ENCODE peak calls at places on chromosomes 1 and 21, in five cellular contexts. I is fibroblast of the aortic adventitia, N is choroid plexus epithelial cell, P is epithelial cell of proximal tubule, F is AG09309. W is an unnamed sample.

GRCh38 chr1:208221291-208221622 is 22.9 kb downstream of the PLXNA2 start:
- DNase-seq in I (no peak), N (no peak), P (no peak), F (no peak), W (no peak)

GRCh38 chr21:44527156-44527982 is 12.6 kb downstream of the KRTAP10-1 start:
- DNase-seq in I (no peak), N (no peak), P (no peak), F (no peak), W (no peak)

GRCh38 chr1:234553241-234554156 is 56.5 kb downstream of the IRF2BP2 start:
- DNase-seq in I (peak), N (peak), P (no peak), F (peak), W (peak)

GRCh38 chr21:32585042-32585710 is at the start of gene TCP10L:
- DNase-seq in I (no peak), N (no peak), P (no peak), F (no peak), W (no peak)

GRCh38 chr1:245338485-245338877 is 183.7 kb downstream of the KIF26B start:
- DNase-seq in I (no peak), N (no peak), P (no peak), F (no peak), W (no peak)

GRCh38 chr1:226723640-226724532 is 15.2 kb downstream of the ITPKB start:
- DNase-seq in I (peak), N (peak), P (no peak), F (no peak), W (peak)

GRCh38 chr1:85135456-85135798 is 65.4 kb downstream of the SYDE2 start:
- DNase-seq in I (no peak), N (no peak), P (peak), F (no peak), W (no peak)

GRCh38 chr1:7745783-7746182 is 25.3 kb upstream of the VAMP3 start:
- DNase-seq in I (no peak), N (no peak), P (peak), F (no peak), W (no peak)

GRCh38 chr21:44894687-44895302 is 21.3 kb upstream of the PTTG1IP start:
- DNase-seq in I (no peak), N (no peak), P (no peak), F (no peak), W (no peak)

GRCh38 chr1:235074335-235075120 is 54.1 kb downstream of the TOMM20 start:
- DNase-seq in I (peak), N (peak), P (no peak), F (peak), W (peak)

GRCh38 chr21:30194701-30195299 is 21.1 kb downstream of the CLDN8 start:
- DNase-seq in I (peak), N (peak), P (peak), F (no peak), W (peak)

GRCh38 chr1:88230126-88230525 is 453.9 kb upstream of the PKN2 start:
- DNase-seq in I (no peak), N (no peak), P (no peak), F (no peak), W (no peak)

GRCh38 chr1:98112631-98113030 is 191.8 kb upstream of the DPYD start:
- DNase-seq in I (no peak), N (no peak), P (no peak), F (no peak), W (peak)

GRCh38 chr1:234683856-234684632 is 74.1 kb upstream of the IRF2BP2 start:
- DNase-seq in I (peak), N (peak), P (peak), F (no peak), W (peak)

GRCh38 chr1:179046808-179047636 is 21.3 kb downstream of the FAM20B start:
- DNase-seq in I (peak), N (no peak), P (no peak), F (no peak), W (no peak)

GRCh38 chr1:5972198-5972520 is 20.1 kb downstream of the NPHP4 start:
- DNase-seq in I (no peak), N (no peak), P (no peak), F (no peak), W (no peak)

GRCh38 chr1:33740040-33740745 is 123.7 kb upstream of the HMGB4 start:
- DNase-seq in I (no peak), N (no peak), P (no peak), F (no peak), W (no peak)

GRCh38 chr1:176206006-176206960 is 803 bp downstream of the COP1 start:
- DNase-seq in I (peak), N (peak), P (no peak), F (no peak), W (peak)

GRCh38 chr1:3671371-3672180 is 19.3 kb downstream of the TP73 start:
- DNase-seq in I (no peak), N (peak), P (no peak), F (no peak), W (no peak)

GRCh38 chr1:224707849-224708725 is 92.0 kb downstream of the CNIH3 start:
- DNase-seq in I (peak), N (peak), P (no peak), F (peak), W (peak)

GRCh38 chr21:28871388-28872015 is 121.2 kb downstream of the LTN1 start:
- DNase-seq in I (peak), N (peak), P (no peak), F (no peak), W (peak)

GRCh38 chr1:93427656-93428055 is 20.3 kb upstream of the FNBP1L start:
- DNase-seq in I (no peak), N (no peak), P (no peak), F (no peak), W (no peak)

GRCh38 chr1:6783221-6783620 is 2.0 kb upstream of the CAMTA1 start:
- DNase-seq in I (no peak), N (no peak), P (no peak), F (no peak), W (no peak)

GRCh38 chr1:46394872-46395465 is 852 bp downstream of the FAAH start:
- DNase-seq in I (peak), N (no peak), P (no peak), F (no peak), W (no peak)
- H3K4me3 ChIP-seq in I (no peak), N (no peak), P (peak), F (no peak), W (no peak)

DNA sequence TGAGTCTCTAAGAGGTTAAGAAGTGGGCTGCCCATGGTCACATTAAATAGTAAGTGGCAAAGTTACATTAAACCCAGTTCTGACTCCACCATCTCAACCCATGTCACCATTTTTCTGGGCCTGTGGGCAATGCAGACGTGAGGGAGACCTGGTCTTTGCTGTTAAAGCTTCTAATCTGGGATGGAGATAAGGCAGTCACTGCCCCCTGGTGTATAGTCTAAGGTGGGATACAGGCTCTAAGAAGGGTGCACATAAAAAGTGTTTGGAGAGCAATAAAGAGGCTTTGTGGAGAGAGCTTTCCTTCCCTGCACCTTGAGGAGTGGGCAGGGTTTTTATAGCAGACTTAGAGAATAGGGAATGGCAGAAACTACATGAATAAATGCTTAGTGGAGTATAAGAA is 141.3 kb downstream of the ROR1 start:
- DNase-seq in I (peak), N (peak), P (no peak), F (no peak), W (peak)
- TF ChIP-seq CTCF in I (peak), N (peak), P (peak), F (peak), W (peak)

DNA sequence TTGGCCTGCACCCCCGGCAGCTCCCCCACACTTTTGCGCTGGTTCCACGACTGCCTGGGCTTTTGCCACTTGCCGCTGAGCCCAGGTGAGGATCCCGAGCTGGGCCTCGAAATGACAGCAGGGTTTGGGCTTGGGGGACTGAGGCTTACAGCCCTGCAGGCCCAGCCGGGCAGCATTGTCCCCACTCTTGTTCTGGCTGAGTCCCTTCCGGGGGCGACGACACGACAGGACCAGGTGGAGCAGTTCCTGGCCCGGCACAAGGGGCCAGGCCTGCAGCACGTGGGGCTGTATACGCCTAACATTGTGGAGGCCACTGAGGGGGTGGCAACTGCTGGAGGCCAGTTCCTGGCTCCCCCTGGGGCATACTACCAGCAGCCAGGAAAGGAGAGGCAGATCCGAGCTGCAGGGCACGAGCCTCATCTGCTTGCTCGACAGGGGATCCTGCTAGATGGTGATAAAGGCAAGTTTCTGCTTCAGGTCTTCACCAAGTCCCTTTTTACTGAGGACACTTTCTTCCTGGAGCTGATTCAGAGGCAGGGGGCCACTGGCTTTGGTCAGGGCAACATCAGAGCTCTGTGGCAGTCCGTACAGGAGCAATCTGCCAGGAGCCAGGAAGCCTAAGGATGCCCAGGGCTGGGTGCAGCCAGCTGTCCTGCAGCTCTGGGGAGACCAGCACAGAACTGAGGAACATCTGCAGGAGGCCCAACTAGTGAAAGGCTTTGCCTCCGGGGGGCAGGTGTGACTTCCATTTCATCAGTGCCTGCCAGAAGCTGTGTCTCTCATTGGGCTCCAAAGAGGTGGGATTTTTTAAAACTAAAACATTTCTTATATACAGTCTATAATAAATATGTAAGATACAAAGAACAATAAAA is 1.2 kb downstream of the HPDL start:
- DNase-seq in I (no peak), N (no peak), P (no peak), F (no peak), W (no peak)
- H3K4me3 ChIP-seq in I (no peak), N (no peak), P (no peak), F (no peak), W (no peak)

DNA sequence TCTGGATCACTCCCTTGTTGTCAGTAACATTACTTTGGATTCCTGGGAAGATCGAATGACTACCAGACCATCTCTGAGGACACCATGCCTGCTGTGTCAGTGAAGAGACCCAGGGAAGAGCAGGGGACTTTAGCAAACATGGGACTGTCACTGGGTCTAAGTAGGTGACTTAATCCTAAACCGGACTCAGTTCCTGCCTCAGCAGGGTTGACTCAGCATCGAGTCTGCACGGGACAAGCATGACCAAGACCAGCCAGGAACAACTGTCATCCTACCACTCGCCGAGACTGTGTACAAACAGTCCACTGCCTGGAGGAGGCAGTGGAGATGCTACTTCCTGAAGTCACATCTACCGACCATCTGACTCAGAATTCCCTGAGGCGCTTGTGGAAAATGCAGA is 53.2 kb upstream of the RAB4A start:
- DNase-seq in I (no peak), N (no peak), P (no peak), F (no peak), W (no peak)
- TF ChIP-seq CTCF in I (no peak), N (peak), P (peak), F (no peak), W (peak)

DNA sequence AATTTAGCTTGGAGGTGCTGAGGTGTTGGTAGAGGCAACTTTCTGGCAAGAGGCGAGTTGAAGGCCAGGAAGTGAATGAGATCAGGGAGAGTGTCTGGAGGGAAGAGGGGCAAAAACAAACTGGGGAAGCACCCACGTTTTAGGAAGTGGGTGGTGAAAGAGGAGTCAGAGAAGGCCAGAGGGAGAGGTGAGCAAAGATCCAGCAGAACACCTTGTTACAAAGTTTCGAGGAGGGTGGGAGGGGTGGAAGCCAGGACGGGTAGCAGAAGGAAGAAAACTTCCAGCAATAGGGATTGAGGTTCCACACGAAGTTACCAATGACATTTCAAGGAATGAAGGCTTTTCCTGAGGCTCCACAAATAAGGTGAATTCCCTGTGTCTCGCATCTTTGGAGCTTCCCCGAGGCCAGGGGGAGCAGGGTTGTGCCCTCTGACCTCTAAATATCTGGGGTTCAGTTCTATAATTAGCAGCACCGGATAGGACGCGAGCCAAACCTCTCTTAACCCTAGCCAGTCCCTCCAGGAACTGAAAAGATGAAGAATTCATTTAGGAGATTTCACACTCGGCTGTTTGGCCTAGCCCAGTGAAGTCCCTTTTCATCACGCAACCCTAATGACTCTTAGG is 578 bp upstream of the SESN2 start:
- DNase-seq in I (peak), N (no peak), P (no peak), F (no peak), W (no peak)
- H3K4me3 ChIP-seq in I (peak), N (peak), P (peak), F (peak), W (peak)

DNA sequence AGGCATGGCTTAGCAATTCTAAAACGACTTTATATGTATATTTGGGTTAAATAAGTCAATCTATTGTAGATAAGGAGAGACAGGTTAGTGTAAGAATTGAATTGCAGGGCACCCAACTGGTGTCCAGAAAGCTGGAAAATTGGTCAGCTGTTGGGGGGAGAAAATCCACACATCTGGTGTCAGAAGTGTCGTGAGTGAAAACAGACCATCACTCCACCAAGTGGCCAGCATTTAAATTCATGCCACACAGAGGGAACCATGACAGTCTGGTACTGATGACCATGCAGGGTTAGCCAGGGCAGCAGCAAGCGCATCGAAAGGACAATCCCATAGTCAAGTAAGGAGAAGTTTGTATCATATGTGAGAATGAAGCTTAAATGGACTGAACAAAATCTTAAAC is 11.7 kb downstream of the LAX1 start:
- DNase-seq in I (no peak), N (no peak), P (no peak), F (no peak), W (no peak)
- TF ChIP-seq CTCF in I (no peak), N (peak), P (peak), F (no peak), W (peak)